ENCODE peak calls at places on chromosomes 16 and 17, in four cellular contexts. S, K, Z and U are unnamed samples.

GRCh38 chr16:83970430-83970815 is 2.4 kb downstream of the NECAB2 start:
- DNase-seq in K (no peak), Z (no peak), S (no peak), U (no peak)

GRCh38 chr17:32636593-32637218 is 149.9 kb downstream of the CDK5R1 start:
- DNase-seq in K (no peak), Z (no peak), S (no peak), U (no peak)

GRCh38 chr16:31427441-31428276 is 501 bp downstream of the COX6A2 start:
- DNase-seq in Z (peak; percentile 36), K (no peak), S (peak; percentile 78), U (peak; percentile 86)

GRCh38 chr17:79834575-79835469 is 4.4 kb downstream of the CBX4 start:
- DNase-seq in K (peak; percentile 63), Z (no peak), S (peak; percentile 83), U (no peak)

GRCh38 chr16:85123891-85124635 is 11.8 kb upstream of the CIBAR2 start:
- DNase-seq in S (no peak), Z (peak; percentile 33), K (no peak), U (peak; percentile 55)

GRCh38 chr16:69064789-69065313 is 40.6 kb upstream of the HAS3 start:
- DNase-seq in Z (no peak), K (no peak), S (no peak), U (no peak)

GRCh38 chr16:21953541-21953902 is 361 bp downstream of the UQCRC2 start:
- DNase-seq in K (no peak), S (no peak), Z (no peak), U (peak; percentile 4)

GRCh38 chr17:40327244-40327666 is 18.3 kb downstream of the RARA start:
- DNase-seq in Z (no peak), S (no peak), K (no peak), U (no peak)

GRCh38 chr16:30923554-30924085 is at the start of gene FBXL19:
- DNase-seq in S (no peak), Z (no peak), K (no peak), U (no peak)

GRCh38 chr17:2055494-2056220 is 754 bp downstream of the HIC1 start:
- DNase-seq in K (no peak), Z (no peak), S (peak; percentile 58), U (no peak)

GRCh38 chr17:336110-337021 is 16.2 kb downstream of the RPH3AL start:
- DNase-seq in S (peak; percentile 41), Z (no peak), K (peak; percentile 87), U (no peak)

GRCh38 chr17:31388770-31389672 is 2.5 kb upstream of the RAB11FIP4 start:
- DNase-seq in K (peak; percentile 47), S (peak; percentile 68), Z (peak; percentile 18), U (peak; percentile 60)

GRCh38 chr17:72618018-72618509 is 474.4 kb downstream of the SLC39A11 start:
- DNase-seq in Z (no peak), K (no peak), S (peak; percentile 41), U (no peak)

GRCh38 chr17:8728991-8729390 is 15.6 kb downstream of the CCDC42 start:
- DNase-seq in S (no peak), K (no peak), Z (no peak), U (no peak)

GRCh38 chr17:50258647-50259483 is 15.4 kb upstream of the TMEM92 start:
- DNase-seq in K (no peak), Z (no peak), S (no peak), U (no peak)

GRCh38 chr17:76535788-76536510 is 1.6 kb downstream of the CYGB start:
- DNase-seq in Z (no peak), K (no peak), S (no peak), U (peak; percentile 26)

GRCh38 chr17:57902800-57903759 is 52.1 kb downstream of the CUEDC1 start:
- DNase-seq in K (no peak), S (no peak), Z (peak; percentile 40), U (no peak)

GRCh38 chr17:50914510-50914849 is 48.3 kb upstream of the TOB1 start:
- DNase-seq in Z (no peak), S (no peak), K (no peak), U (no peak)

GRCh38 chr17:74522381-74523090 is 8.7 kb downstream of the CD300LB start:
- DNase-seq in K (no peak), S (no peak), Z (no peak), U (no peak)

GRCh38 chr16:58020628-58021521 is 4.7 kb upstream of the MMP15 start:
- DNase-seq in K (peak; percentile 46), Z (no peak), S (peak; percentile 79), U (peak; percentile 70)

GRCh38 chr16:78106659-78107058 is 7.2 kb downstream of the WWOX start:
- DNase-seq in K (peak; percentile 41), Z (no peak), S (no peak), U (no peak)

GRCh38 chr17:78532922-78533640 is 44.1 kb downstream of the DNAH17 start:
- DNase-seq in Z (no peak), S (peak; percentile 41), K (no peak), U (no peak)

GRCh38 chr17:6654816-6655731 is 3.5 kb downstream of the C17orf100 start:
- DNase-seq in S (no peak), Z (no peak), K (no peak), U (no peak)

GRCh38 chr16:70703041-70703834 is 17.4 kb upstream of the MTSS2 start:
- DNase-seq in K (peak; percentile 71), S (no peak), Z (no peak), U (no peak)

GRCh38 chr16:54286330-54287017 is at the start of gene IRX3:
- DNase-seq in Z (peak; percentile 15), K (peak; percentile 69), S (no peak), U (peak; percentile 47)

GRCh38 chr16:2692948-2693651 is 10.8 kb downstream of the KCTD5 start:
- DNase-seq in Z (peak; percentile 59), S (no peak), K (no peak), U (no peak)

GRCh38 chr17:9368631-9369030 is 207.0 kb downstream of the STX8 start:
- DNase-seq in S (no peak), Z (no peak), K (no peak), U (no peak)

GRCh38 chr17:27078296-27078695 is 215.6 kb upstream of the WSB1 start:
- DNase-seq in S (no peak), K (no peak), Z (no peak), U (no peak)

GRCh38 chr16:1379054-1379862 is 27.5 kb downstream of the GNPTG start:
- DNase-seq in Z (no peak), K (peak; percentile 52), S (peak; percentile 84), U (peak; percentile 88)

GRCh38 chr16:35732046-35732810 is 2272.8 kb downstream of the TP53TG3F start:
- DNase-seq in K (no peak), S (no peak), Z (no peak), U (no peak)

GRCh38 chr16:89616576-89617437 is 3.4 kb downstream of the DPEP1 start:
- DNase-seq in K (no peak), S (no peak), Z (no peak), U (no peak)